ENCODE peak calls at places on chromosome 1, in seven cellular contexts. Z, Y, G, J, M, E and R are unnamed samples.

GRCh38 chr1:21045351-21045750 is 131.3 kb downstream of the EIF4G3 start:
- DNase-seq in M (no peak), G (no peak), J (no peak), Z (no peak), Y (no peak), E (no peak), R (peak; percentile 40)

GRCh38 chr1:145872421-145872891 is 13.2 kb downstream of the ANKRD35 start:
- DNase-seq in Y (peak; percentile 13), M (no peak), Z (no peak), J (no peak), E (peak; percentile 65), G (no peak), R (no peak)

GRCh38 chr1:106225406-106225805 is 831.1 kb upstream of the PRMT6 start:
- DNase-seq in G (peak; percentile 4), E (no peak), Y (no peak), J (no peak), M (no peak), Z (no peak), R (no peak)

GRCh38 chr1:158148458-158148857 is 32.2 kb upstream of the CD1D start:
- DNase-seq in G (no peak), Y (no peak), J (no peak), E (peak; percentile 60), M (no peak), Z (no peak), R (no peak)

GRCh38 chr1:6260433-6260934 is 414 bp downstream of the GPR153 start:
- DNase-seq in Y (no peak), Z (no peak), G (no peak), E (no peak), M (peak; percentile 39), J (no peak), R (peak; percentile 55)

GRCh38 chr1:115230281-115230680 is 107.8 kb downstream of the NGF start:
- DNase-seq in J (no peak), M (no peak), Y (no peak), E (no peak), Z (no peak), G (peak; percentile 80), R (no peak)

GRCh38 chr1:91018006-91018405 is 3.8 kb downstream of the ZNF644 start:
- DNase-seq in E (peak; percentile 38), Y (no peak), G (peak; percentile 38), M (no peak), J (no peak), Z (no peak), R (peak; percentile 7)

GRCh38 chr1:207672525-207673130 is 27.7 kb downstream of the CR1L start:
- DNase-seq in G (peak; percentile 86), Z (peak; percentile 25), M (peak; percentile 58), Y (no peak), J (no peak), E (peak; percentile 0), R (peak; percentile 56)

GRCh38 chr1:87176514-87176913 is 152.2 kb upstream of the LMO4 start:
- DNase-seq in G (no peak), J (no peak), E (peak; percentile 68), M (no peak), Z (no peak), Y (no peak), R (no peak)

GRCh38 chr1:15953294-15953771 is 22.6 kb downstream of the ZBTB17 start:
- DNase-seq in M (no peak), J (no peak), E (no peak), Y (no peak), Z (no peak), G (no peak), R (no peak)

GRCh38 chr1:35298464-35298863 is 30.0 kb downstream of the ZMYM4 start:
- DNase-seq in Z (peak; percentile 29), M (peak; percentile 19), E (peak; percentile 35), G (peak; percentile 37), Y (peak; percentile 34), J (no peak), R (peak; percentile 24)

GRCh38 chr1:47797555-47797954 is 199.6 kb downstream of the TRABD2B start:
- DNase-seq in M (no peak), Z (no peak), E (no peak), Y (no peak), G (no peak), J (no peak), R (peak; percentile 27)

GRCh38 chr1:171965802-171966201 is 124.5 kb downstream of the DNM3 start:
- DNase-seq in G (no peak), J (no peak), M (no peak), Z (no peak), E (no peak), Y (no peak), R (no peak)

GRCh38 chr1:206685256-206685748 is 597 bp downstream of the MAPKAPK2 start:
- DNase-seq in E (no peak), Z (peak; percentile 36), G (peak; percentile 27), J (no peak), Y (no peak), M (no peak), R (peak; percentile 70)

GRCh38 chr1:17979815-17980214 is 127.8 kb upstream of the IGSF21 start:
- DNase-seq in J (no peak), Y (no peak), M (peak; percentile 34), G (no peak), Z (no peak), E (no peak), R (peak; percentile 23)